ENCODE peak calls at places on chromosomes 1 and 21, in nine cellular contexts. W is breast epithelium, S is heart left ventricle, R is stomach, K is A549, I is body of pancreas, B is ovary, L is endothelial cell of umbilical vein, Z is sigmoid colon. Y is an unnamed sample. For H3K4me1, the result is how much of the 10 kb centered on the place peaks cover.

GRCh38 chr21:29504751-29505321 is 206.1 kb downstream of the BACH1 start:
- DNase-seq in B (no peak), I (no peak), L (no peak), W (no peak), R (no peak), S (no peak), Z (no peak), K (no peak), Y (no peak)

GRCh38 chr1:41578712-41579335 is 94.3 kb upstream of the EDN2 start:
- DNase-seq in B (no peak), Z (no peak), W (no peak), R (no peak), L (peak), S (no peak), K (peak), I (peak), Y (no peak)

GRCh38 chr1:6207921-6208320 is 2.0 kb downstream of the RNF207 start:
- DNase-seq in S (no peak), L (no peak), Z (no peak), I (no peak), R (no peak), W (no peak), K (no peak), B (no peak), Y (no peak)

GRCh38 chr1:113684153-113684541 is 75.1 kb downstream of the PHTF1 start:
- DNase-seq in L (peak), I (no peak), S (peak), B (peak), K (no peak), Z (peak), W (no peak), R (no peak), Y (peak)

GRCh38 chr1:221458430-221459156 is 283.3 kb downstream of the DUSP10 start:
- DNase-seq in L (no peak), W (no peak), I (no peak), B (no peak), S (no peak), K (no peak), Z (no peak), R (no peak), Y (no peak)

GRCh38 chr1:17819129-17819802 is 64.1 kb downstream of the ACTL8 start:
- DNase-seq in I (no peak), B (no peak), L (no peak), Z (no peak), R (peak), S (peak), W (no peak), K (no peak), Y (peak)

GRCh38 chr1:162406811-162407210 is 5.1 kb downstream of the SH2D1B start:
- DNase-seq in Z (no peak), L (no peak), S (no peak), K (no peak), I (no peak), W (no peak), B (no peak), R (no peak), Y (no peak)

GRCh38 chr1:230863449-230863848 is 4.9 kb downstream of the C1orf198 start:
- DNase-seq in R (peak), S (no peak), B (no peak), K (no peak), Z (no peak), L (no peak), I (peak), W (peak), Y (no peak)

GRCh38 chr1:9305216-9305615 is 12.5 kb downstream of the SPSB1 start:
- DNase-seq in W (no peak), S (no peak), L (no peak), R (no peak), Z (no peak), B (no peak), K (no peak), I (no peak), Y (no peak)

GRCh38 chr1:40985875-40986274 is 6.4 kb downstream of the CTPS1 start:
- DNase-seq in R (no peak), S (no peak), W (no peak), B (no peak), L (no peak), K (no peak), I (no peak), Z (no peak), Y (no peak)

GRCh38 chr1:156692958-156693857 is 12.2 kb downstream of the CRABP2 start:
- DNase-seq in I (peak), Z (no peak), W (peak), R (peak), K (no peak), L (no peak), B (no peak), S (no peak), Y (no peak)

GRCh38 chr21:35189077-35189863 is 140.2 kb upstream of the RUNX1 start:
- DNase-seq in B (peak), R (no peak), L (no peak), S (no peak), Z (no peak), W (no peak), I (no peak), K (no peak), Y (no peak)

GRCh38 chr1:31815752-31816484 is at the start of gene SPOCD1:
- DNase-seq in L (peak), R (peak), W (no peak), Z (peak), I (peak), S (peak), B (peak), K (peak), Y (peak)

GRCh38 chr1:36653850-36654249 is 171.1 kb upstream of the CSF3R start:
- DNase-seq in I (no peak), R (no peak), W (no peak), K (peak), B (no peak), S (no peak), Z (no peak), L (no peak), Y (peak)

GRCh38 chr1:232662910-232663309 is 33.0 kb upstream of the SIPA1L2 start:
- DNase-seq in R (no peak), Z (no peak), S (no peak), W (no peak), B (no peak), K (no peak), L (no peak), I (no peak), Y (no peak)

GRCh38 chr1:5634893-5635292 is 357.3 kb downstream of the NPHP4 start:
- DNase-seq in L (no peak), I (no peak), R (no peak), B (no peak), Z (no peak), W (no peak), K (no peak), S (no peak), Y (no peak)

GRCh38 chr1:19661721-19662228 is 2.9 kb upstream of the HTR6 start:
- DNase-seq in S (no peak), I (peak), W (no peak), L (peak), B (peak), Z (no peak), K (peak), R (no peak), Y (peak)

GRCh38 chr1:218377143-218377660 is 32.1 kb downstream of the TGFB2 start:
- DNase-seq in Z (no peak), R (no peak), I (no peak), L (peak), S (no peak), B (no peak), W (no peak), K (peak), Y (no peak)

GRCh38 chr1:218374401-218374848 is 29.3 kb downstream of the TGFB2 start:
- DNase-seq in I (no peak), B (no peak), S (no peak), Z (no peak), L (no peak), W (no peak), K (no peak), R (no peak), Y (no peak)

GRCh38 chr1:218374972-218375371 is 29.8 kb downstream of the TGFB2 start:
- DNase-seq in W (no peak), S (no peak), L (peak), K (peak), I (no peak), Z (no peak), R (no peak), B (no peak), Y (no peak)

GRCh38 chr1:218380125-218380977 is 35.2 kb downstream of the TGFB2 start:
- DNase-seq in B (no peak), S (no peak), W (peak), Z (no peak), K (peak), I (peak), R (peak), L (peak), Y (peak)

DNA sequence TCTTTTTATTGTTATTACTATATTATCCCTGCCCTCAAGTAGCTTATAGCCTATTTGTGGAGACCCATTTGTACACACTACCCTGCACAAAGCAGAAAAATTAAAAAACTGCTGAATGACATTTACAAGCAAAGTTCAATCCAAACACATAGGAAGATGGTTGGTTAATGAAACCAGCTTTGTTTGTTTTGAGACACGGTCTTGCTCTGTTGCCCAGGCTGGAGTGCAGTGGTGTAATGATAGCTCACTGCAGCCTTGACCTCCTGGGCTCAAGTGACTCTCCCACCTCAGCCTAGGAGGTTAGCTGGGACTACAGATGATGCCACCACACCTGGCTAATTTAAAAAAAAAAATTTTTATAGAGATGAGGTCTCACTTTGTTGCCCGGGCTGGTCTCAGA is 31.6 kb downstream of the TGFB2 start:
- DNase-seq in R (no peak), L (no peak), B (no peak), I (no peak), K (peak), S (no peak), Z (no peak), W (no peak), Y (no peak)
- H3K4me1 ChIP-seq in R (under half), L (under half), B (under half), I (under half), K (half or more), S (half or more), Z (under half), W (under half), Y (under half)

GRCh38 chr1:182406006-182406405 is 5.5 kb upstream of the TEDDM1 start:
- DNase-seq in I (no peak), B (no peak), W (no peak), R (no peak), K (no peak), L (no peak), Z (no peak), S (no peak), Y (no peak)

GRCh38 chr1:182407724-182408123 is 7.3 kb upstream of the TEDDM1 start:
- DNase-seq in K (no peak), Z (no peak), R (no peak), B (no peak), W (no peak), I (no peak), L (no peak), S (no peak), Y (no peak)

GRCh38 chr1:182404764-182405163 is 4.3 kb upstream of the TEDDM1 start:
- DNase-seq in I (no peak), S (no peak), K (no peak), R (no peak), W (no peak), B (no peak), Z (no peak), L (no peak), Y (no peak)

GRCh38 chr1:182408435-182409070 is 8.1 kb upstream of the TEDDM1 start:
- DNase-seq in R (no peak), B (no peak), I (no peak), W (no peak), K (no peak), Z (no peak), L (no peak), S (no peak), Y (no peak)

DNA sequence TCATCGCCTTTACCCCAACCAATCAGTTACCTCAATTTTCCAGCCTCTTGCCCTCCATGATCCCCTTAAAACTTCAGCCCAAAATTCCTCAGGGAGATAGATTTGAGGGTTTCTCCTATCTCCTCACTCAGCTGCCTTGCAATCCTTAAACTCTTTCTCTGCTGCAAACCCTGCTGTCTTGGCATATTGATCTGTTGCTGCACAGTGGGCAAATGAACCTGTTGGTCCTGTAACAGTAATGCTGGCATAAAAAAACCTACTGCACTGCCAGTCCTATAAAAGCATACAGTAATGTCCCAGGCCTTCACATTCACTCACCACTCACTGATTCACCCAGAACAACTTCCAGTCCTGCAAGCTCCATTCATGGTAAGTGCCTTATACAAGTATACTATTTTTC is 5.1 kb upstream of the TEDDM1 start:
- DNase-seq in B (no peak), S (no peak), Z (no peak), W (no peak), K (no peak), L (no peak), I (no peak), R (no peak), Y (no peak)
- TF ChIP-seq POLR2A in B (no peak), S (no peak), Z (no peak), W (no peak), K (no peak), L (no peak), I (no peak), R (no peak), Y (no peak)

DNA sequence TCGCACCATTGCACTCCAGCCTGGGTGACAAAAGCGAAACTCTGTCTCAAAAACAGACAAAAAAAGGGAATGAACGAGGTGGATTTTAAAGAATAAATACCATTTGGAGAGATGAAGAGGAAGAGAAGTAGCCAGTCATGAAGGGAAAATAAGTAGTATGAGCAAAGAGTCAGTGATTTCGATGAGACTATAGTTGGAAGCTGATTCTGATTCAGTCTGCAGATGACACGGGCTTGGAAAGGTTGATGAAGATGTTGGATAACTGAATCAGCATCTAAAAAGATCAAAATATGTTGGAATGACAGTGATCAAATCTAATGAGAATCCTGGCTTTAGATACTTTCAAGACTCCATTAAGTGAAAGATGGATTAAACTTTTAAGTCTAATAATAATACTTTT is 23.8 kb downstream of the MACF1 start:
- DNase-seq in B (no peak), Z (no peak), W (no peak), K (no peak), I (no peak), R (no peak), S (no peak), L (no peak), Y (no peak)
- H3K4me1 ChIP-seq in B (under half), Z (under half), W (under half), K (under half), I (under half), R (under half), S (half or more), L (under half), Y (under half)

GRCh38 chr1:173406783-173407230 is 70.3 kb upstream of the PRDX6 start:
- DNase-seq in I (no peak), K (no peak), B (no peak), S (no peak), L (no peak), W (no peak), R (no peak), Z (no peak), Y (no peak)
- TF ChIP-seq POLR2A in I (no peak), K (no peak), B (no peak), S (no peak), L (no peak), W (no peak), R (no peak), Z (no peak), Y (no peak)

GRCh38 chr1:234612352-234613127 is 2.6 kb upstream of the IRF2BP2 start:
- DNase-seq in S (peak), B (peak), Z (peak), L (peak), K (peak), R (peak), W (peak), I (peak), Y (peak)
- H3K4me1 ChIP-seq in S (under half), B (under half), Z (under half), L (under half), K (half or more), R (under half), W (under half), I (half or more), Y (under half)

GRCh38 chr1:201648066-201648910 is 109.4 kb downstream of the NAV1 start:
- DNase-seq in S (peak), R (peak), K (peak), W (no peak), B (peak), I (peak), L (peak), Z (peak), Y (peak)

GRCh38 chr1:201647722-201648065 is 108.8 kb downstream of the NAV1 start:
- DNase-seq in Z (no peak), L (no peak), R (no peak), K (no peak), B (no peak), S (no peak), W (no peak), I (no peak), Y (no peak)

GRCh38 chr1:201649776-201650607 is 111.1 kb downstream of the NAV1 start:
- DNase-seq in W (peak), I (peak), R (peak), L (peak), Z (peak), K (peak), S (peak), B (peak), Y (peak)

GRCh38 chr1:201650608-201650933 is 111.6 kb downstream of the NAV1 start:
- DNase-seq in K (no peak), B (no peak), L (no peak), S (no peak), I (no peak), R (no peak), Z (no peak), W (no peak), Y (no peak)

DNA sequence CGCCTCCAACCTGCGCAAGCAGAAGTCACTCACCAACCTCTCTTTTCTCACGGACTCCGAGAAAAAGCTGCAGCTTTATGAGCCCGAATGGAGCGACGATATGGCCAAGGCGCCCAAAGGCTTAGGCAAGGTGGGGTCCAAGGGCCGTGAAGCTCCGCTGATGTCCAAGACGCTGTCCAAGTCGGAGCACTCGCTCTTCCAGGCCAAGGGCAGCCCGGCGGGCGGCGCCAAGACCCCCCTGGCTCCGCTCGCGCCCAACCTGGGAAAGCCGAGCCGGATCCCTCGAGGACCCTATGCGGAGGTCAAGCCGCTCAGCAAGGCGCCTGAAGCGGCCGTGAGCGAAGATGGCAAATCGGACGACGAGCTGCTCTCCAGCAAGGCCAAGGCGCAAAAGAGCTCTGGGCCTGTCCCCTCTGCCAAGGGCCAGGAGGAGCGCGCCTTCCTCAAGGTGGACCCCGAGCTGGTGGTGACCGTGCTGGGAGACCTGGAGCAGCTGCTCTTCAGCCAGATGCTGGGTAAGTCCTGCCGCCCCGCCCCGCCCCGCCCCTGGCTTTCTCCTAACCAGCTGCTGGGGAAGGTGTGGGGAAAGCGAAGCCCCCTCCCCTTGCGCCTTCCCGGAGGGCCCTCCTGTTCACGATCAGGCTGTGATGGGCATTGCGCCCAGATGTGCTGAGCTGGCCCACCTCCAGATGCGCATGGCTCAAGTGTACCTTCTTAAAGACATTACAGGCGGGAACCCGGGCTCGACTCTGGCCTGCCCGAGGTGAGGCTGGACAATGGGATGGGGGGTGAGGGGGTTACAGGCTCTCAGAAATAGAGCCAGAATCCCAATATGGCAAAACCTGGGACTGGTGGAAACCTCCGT is 110.2 kb downstream of the NAV1 start:
- DNase-seq in B (peak), K (peak), S (peak), W (no peak), R (peak), L (peak), I (peak), Z (peak), Y (peak)
- TF ChIP-seq POLR2A in B (no peak), K (no peak), S (no peak), W (no peak), R (no peak), L (no peak), I (no peak), Z (no peak), Y (no peak)

DNA sequence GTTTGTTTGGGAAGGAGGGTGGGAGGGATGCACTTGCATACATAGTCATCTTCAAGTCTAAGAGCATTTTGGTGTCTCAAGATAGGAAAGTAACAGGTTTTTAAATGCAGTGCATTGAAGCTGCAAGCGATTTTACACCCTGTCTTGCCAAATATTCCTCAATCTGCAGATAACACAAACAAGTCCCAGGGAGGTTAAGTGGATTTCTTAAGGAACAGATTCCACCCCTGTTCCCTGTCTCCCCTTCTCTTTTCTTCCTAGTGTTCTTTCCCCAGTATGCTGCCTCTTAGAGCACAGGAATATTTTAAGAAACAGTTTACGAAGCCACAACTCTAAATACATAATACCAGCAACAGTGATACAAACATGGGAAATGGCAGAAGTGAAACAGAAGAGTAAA is 389.9 kb downstream of the PLPP3 start:
- DNase-seq in B (no peak), K (no peak), S (no peak), I (no peak), W (no peak), R (no peak), Z (no peak), L (no peak), Y (no peak)
- H3K4me1 ChIP-seq in B (under half), K (under half), S (under half), I (under half), W (under half), R (under half), Z (under half), L (under half), Y (under half)

GRCh38 chr1:167650266-167651160 is 20.5 kb downstream of the RCSD1 start:
- DNase-seq in K (no peak), S (peak), I (no peak), R (no peak), Z (no peak), W (no peak), L (no peak), B (no peak), Y (no peak)
- TF ChIP-seq POLR2A in K (no peak), S (no peak), I (no peak), R (no peak), Z (no peak), W (no peak), L (no peak), B (no peak), Y (no peak)